ENCODE peak calls at places on chromosome 18, in nine cellular contexts. D is PC-3, Q is endothelial cell of umbilical vein, H is prostate gland, I is SK-N-SH, K is psoas muscle, J is stomach, O is lower lobe of right lung, E is A549. N is an unnamed sample. For H3K4me1, the result is how much of the 10 kb centered on the place peaks cover.

GRCh38 chr18:3869848-3870247 is 419.9 kb downstream of the TGIF1 start:
- DNase-seq in I (peak), Q (peak), K (no peak), O (no peak), H (no peak), E (peak), D (peak), J (no peak), N (peak)

GRCh38 chr18:79476031-79476917 is 80.5 kb downstream of the NFATC1 start:
- DNase-seq in E (no peak), Q (no peak), J (no peak), I (no peak), D (no peak), H (no peak), K (peak), O (peak), N (no peak)

GRCh38 chr18:76399613-76400391 is 95.2 kb downstream of the ZNF516 start:
- DNase-seq in O (no peak), D (no peak), I (no peak), K (no peak), Q (no peak), E (no peak), J (no peak), H (no peak), N (no peak)

GRCh38 chr18:79420033-79420745 is 24.5 kb downstream of the NFATC1 start:
- DNase-seq in Q (no peak), J (no peak), O (no peak), K (no peak), E (no peak), D (no peak), I (no peak), H (no peak), N (no peak)

GRCh38 chr18:13613591-13614317 is 112.6 kb downstream of the FAM210A start:
- DNase-seq in E (no peak), I (no peak), H (no peak), Q (no peak), O (no peak), K (no peak), J (no peak), D (no peak), N (no peak)

GRCh38 chr18:48531082-48531403 is 7.8 kb upstream of the CTIF start:
- DNase-seq in O (no peak), I (no peak), D (no peak), Q (no peak), K (no peak), E (no peak), J (no peak), H (no peak), N (no peak)

GRCh38 chr18:12851709-12852108 is 32.3 kb downstream of the PTPN2 start:
- DNase-seq in E (no peak), D (no peak), I (no peak), H (no peak), K (no peak), J (no peak), O (no peak), Q (no peak), N (no peak)

GRCh38 chr18:21134895-21135294 is 23.3 kb upstream of the ROCK1 start:
- DNase-seq in K (no peak), D (peak), O (no peak), E (peak), H (no peak), J (no peak), Q (peak), I (peak), N (no peak)

GRCh38 chr18:30081122-30081521 is 961.4 kb downstream of the DSC3 start:
- DNase-seq in H (no peak), D (no peak), O (no peak), K (no peak), I (no peak), E (no peak), Q (no peak), J (no peak), N (no peak)

GRCh38 chr18:77115461-77115907 is 17.1 kb downstream of the MBP start:
- DNase-seq in Q (no peak), H (no peak), D (no peak), K (no peak), J (no peak), O (no peak), I (no peak), E (no peak), N (no peak)

GRCh38 chr18:60804412-60804811 is 431.8 kb upstream of the MC4R start:
- DNase-seq in E (no peak), H (no peak), K (no peak), O (no peak), Q (no peak), J (no peak), D (no peak), I (no peak), N (no peak)

GRCh38 chr18:56447972-56448371 is 190.4 kb downstream of the TXNL1 start:
- DNase-seq in O (no peak), D (no peak), H (no peak), E (no peak), J (no peak), K (no peak), I (no peak), Q (no peak), N (no peak)

GRCh38 chr18:3454365-3455089 is 4.6 kb downstream of the TGIF1 start:
- DNase-seq in Q (peak), E (peak), D (peak), K (no peak), H (peak), I (peak), J (no peak), O (no peak), N (peak)

GRCh38 chr18:58338961-58339722 is 289.7 kb downstream of the ALPK2 start:
- DNase-seq in E (no peak), O (no peak), Q (peak), K (no peak), I (no peak), H (no peak), D (no peak), J (peak), N (no peak)

GRCh38 chr18:3998698-3999333 is 456.3 kb downstream of the DLGAP1 start:
- DNase-seq in E (peak), D (peak), I (peak), O (no peak), H (no peak), Q (peak), K (no peak), J (no peak), N (no peak)

DNA sequence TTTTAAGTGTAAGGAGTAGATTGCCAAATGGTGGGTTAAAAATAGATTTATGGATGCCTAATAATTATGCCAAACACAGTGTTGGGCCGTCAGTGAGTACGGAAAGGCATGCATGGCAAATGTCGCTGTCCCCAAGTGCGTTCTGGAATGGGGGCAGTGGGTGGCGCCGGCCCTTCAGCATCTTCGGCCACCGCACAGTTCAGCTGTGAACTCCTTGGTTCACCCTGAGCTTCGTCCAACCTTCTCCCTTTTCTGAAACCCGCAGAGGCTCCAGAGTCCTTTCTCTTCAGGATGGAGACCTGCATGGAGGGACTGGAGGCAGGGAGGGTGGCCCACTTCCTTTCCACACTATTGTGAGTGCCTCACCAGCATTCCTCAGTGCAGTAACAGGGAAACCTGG is 74.8 kb upstream of the TXNDC2 start:
- DNase-seq in O (no peak), Q (no peak), D (no peak), I (no peak), H (no peak), K (peak), J (no peak), E (no peak), N (no peak)
- TF ChIP-seq CTCF in O (no peak), Q (no peak), D (no peak), I (no peak), H (no peak), K (peak), J (no peak), E (no peak), N (no peak)

DNA sequence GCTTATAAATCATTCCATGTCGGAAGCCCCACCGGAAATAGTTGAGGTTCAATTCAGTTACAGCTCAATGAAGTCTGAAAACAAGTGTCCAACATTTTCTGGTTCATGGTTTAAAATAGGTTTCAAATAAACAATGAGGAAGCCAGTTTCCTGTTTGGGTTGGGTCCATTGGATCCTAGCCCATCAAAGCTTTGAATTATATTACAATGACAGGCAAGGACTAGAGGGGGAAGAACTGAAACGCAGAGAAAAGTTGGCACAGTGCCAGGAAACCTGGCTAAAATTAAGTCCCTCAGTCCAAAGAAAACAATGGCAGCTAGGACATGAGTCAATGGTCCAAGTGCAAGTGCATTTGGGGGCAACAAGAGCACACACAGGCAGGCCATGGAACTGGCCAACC is 32.0 kb downstream of the SLC14A1 start:
- DNase-seq in J (peak), O (no peak), H (peak), Q (peak), E (no peak), K (no peak), I (no peak), D (peak), N (no peak)
- H3K4me1 ChIP-seq in J (under half), O (under half), H (under half), Q (under half), E (under half), K (under half), I (under half), D (under half), N (under half)

DNA sequence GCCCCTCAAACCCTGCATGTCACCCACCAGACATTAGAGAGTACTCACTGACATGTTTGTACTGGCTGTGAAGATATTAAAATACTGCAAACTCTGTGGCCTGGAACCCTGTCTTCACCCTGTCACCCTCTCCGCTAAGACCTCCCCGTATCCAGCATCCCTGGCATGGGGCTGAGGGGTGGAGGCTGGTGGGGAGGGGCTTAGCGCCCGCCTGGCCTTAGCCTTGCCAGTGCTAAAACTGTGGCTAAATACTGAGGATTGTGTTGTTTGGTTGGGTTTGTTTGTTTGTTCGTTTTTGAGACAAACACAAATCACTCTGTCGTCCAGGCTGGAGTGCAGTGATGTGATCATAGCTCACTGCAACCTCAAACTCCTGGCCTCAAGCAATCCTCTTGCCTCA is 1.8 kb downstream of the PSTPIP2 start:
- DNase-seq in H (no peak), E (no peak), K (no peak), J (no peak), O (no peak), Q (no peak), D (no peak), I (no peak), N (no peak)
- TF ChIP-seq CTCF in H (no peak), E (no peak), K (no peak), J (no peak), O (no peak), Q (no peak), D (no peak), I (no peak), N (no peak)

DNA sequence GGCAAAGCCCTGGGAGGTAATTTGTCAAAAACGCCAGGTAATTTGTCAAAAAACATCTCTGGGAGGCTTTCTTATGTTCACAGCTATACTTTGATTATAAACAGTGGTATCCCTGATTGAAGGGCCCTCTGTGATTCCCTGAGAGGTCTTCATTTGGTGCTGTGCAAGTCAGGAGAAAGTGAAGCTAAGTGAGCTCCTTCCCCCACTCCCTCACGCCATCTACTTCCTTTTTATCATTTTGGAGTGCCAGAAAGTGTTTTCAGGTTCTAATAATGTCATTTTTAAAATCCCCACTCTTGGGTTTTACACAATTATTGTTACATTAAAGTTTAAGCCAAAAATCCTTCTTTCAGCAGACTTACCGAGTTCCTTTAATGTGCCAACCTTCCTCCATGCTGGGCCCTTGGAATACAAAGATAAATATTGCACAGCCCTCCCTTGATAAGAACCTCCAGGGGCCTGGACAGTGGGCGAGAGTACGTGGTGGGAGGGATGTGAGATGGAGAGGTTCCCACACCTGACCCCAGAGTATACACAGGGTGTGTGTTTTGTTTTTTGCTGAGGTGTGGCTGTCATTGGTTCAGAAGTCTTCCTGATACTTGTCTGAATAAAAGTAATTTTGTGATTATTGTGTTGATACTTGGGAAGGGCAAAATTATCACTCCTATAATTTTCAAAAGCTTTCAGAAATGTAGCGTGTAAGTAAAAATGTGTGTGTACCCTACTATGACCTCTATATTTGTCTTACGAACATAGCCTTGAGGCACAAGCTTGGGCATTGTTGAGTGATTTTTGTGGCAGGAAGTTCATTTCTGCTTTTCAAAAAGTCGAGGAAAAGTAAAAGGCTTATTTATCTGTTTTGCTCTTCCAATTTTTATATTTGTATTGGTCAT is 8.1 kb downstream of the MAPRE2 start:
- DNase-seq in Q (no peak), O (no peak), J (no peak), H (no peak), K (no peak), E (no peak), D (no peak), I (no peak), N (no peak)
- H3K4me1 ChIP-seq in Q (under half), O (half or more), J (half or more), H (under half), K (half or more), E (under half), D (under half), I (under half), N (under half)

GRCh38 chr18:72634500-72634899 is 90.4 kb upstream of the CBLN2 start:
- DNase-seq in K (no peak), E (no peak), I (no peak), O (no peak), D (peak), J (no peak), H (no peak), Q (no peak), N (no peak)
- TF ChIP-seq CTCF in K (no peak), E (no peak), I (no peak), O (no peak), D (no peak), J (no peak), H (no peak), Q (no peak), N (no peak)

DNA sequence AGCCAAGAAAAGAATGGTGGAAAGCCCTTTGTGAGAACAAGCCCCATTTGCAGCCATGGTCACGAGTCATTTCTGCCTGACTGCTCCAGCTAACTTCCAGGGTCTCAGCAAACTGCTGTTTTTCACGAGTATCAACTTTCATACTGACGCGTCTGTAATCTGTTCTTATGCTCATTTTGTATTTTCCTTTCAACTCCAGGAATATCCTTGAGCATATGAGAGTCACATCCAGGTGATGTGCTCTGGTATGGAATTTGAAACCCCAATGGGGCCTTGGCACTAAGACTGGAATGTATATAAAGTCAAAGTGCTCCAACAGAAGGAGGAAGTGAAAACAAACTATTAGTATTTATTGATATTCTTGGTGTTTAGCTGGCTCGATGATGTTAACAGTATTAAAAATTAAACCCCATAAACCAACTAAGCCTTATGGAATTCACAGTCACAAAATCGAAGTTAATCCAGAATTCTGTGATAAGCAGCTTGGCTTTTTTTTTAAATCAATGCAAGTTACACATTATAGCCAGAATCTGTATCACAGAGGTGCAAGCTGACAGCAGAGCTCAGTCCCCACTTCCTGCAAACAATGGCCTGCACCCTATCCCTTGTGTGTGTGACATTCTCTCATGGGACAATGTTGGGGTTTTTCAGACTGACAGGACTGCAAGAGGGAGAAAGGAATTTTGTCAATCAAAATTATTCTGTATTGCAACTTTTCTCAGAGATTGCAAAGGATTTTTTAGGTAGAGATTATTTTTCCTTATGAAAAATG is 26.1 kb downstream of the SLC14A1 start:
- DNase-seq in J (no peak), D (peak), I (no peak), Q (no peak), H (no peak), O (no peak), K (no peak), E (no peak), N (no peak)
- H3K4me1 ChIP-seq in J (under half), D (under half), I (under half), Q (under half), H (under half), O (under half), K (under half), E (under half), N (under half)

DNA sequence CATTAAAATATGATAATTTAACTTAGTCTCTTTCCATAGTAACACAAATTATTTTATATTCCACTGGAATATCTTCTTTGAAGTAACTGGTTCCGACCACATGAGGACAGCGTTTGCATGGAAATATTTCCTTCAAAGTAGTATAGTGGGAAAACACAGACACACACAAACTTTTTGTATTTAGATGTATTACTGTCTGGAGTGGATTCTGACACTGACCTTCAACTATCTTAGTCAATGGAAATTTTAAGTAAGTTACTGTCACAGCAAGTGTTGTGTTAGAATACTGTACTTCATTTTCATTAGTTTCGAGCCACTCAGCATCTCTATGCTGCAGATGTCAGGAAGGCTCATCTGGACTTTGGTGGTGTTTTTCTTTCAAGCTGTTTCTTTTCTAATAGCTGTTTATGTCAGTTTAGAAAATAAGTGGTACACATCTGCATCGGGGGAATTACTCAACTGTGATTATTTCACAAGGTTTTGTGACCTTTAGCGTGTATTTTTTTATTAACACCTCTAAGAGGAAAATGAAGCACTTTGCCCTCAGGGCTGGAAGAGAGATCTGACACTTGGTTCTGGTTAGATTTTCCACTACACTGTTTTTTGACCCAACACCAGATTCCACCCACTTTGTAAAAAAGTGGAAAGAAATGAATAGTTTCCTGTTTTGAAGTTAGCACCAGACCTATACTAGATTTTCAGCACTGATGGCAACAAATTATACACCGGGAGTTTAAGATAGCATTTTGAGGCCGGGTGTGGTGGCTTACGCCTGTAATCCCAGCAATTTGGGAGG is 18.9 kb upstream of the THOC1 start:
- DNase-seq in Q (peak), O (no peak), J (no peak), E (peak), I (peak), H (no peak), K (no peak), D (peak), N (no peak)
- TF ChIP-seq CTCF in Q (peak), O (peak), J (peak), E (peak), I (peak), H (no peak), K (peak), D (peak), N (peak)

GRCh38 chr18:9919564-9920232 is 5.9 kb downstream of the VAPA start:
- DNase-seq in E (no peak), O (no peak), Q (no peak), J (no peak), I (no peak), K (no peak), H (no peak), D (no peak), N (no peak)
- H3K4me1 ChIP-seq in E (half or more), O (half or more), Q (under half), J (half or more), I (under half), K (half or more), H (under half), D (under half), N (half or more)

GRCh38 chr18:54558609-54559585 is 32.1 kb upstream of the DYNAP start:
- DNase-seq in K (no peak), D (peak), I (peak), Q (peak), E (peak), H (no peak), O (no peak), J (no peak), N (peak)
- TF ChIP-seq CTCF in K (peak), D (peak), I (peak), Q (peak), E (peak), H (peak), O (peak), J (peak), N (peak)

DNA sequence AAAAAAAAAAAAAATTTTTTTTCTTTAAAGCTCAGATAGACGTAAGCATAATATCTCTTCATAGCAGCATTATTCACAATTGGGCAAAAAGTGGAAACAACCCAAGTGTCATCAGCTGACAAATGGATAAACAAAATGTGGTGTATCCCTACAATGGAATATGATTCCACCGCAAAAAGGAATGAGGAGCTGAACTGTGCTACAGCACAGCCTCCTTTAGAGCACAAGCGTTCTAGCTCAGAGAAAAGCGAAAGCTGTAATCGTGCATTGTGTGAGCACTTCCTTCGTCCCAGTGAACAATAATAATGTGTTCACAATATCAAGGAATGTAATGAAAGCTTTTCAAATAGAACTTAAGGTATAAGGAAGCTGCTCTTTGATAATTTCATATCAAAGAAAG is 11.7 kb upstream of the CHMP1B start:
- DNase-seq in K (no peak), D (no peak), J (no peak), E (no peak), I (no peak), Q (no peak), O (no peak), H (no peak), N (no peak)
- H3K4me1 ChIP-seq in K (under half), D (under half), J (under half), E (under half), I (under half), Q (under half), O (under half), H (under half), N (under half)

N was measured in foreskin keratinocyte.